ENCODE peak calls at places on chromosomes 5 and 9, in seven cellular contexts. A is LoVo; X is GM03348; T is stimulated activated CD4-positive, alpha-beta T cell treated with anti-CD3 and anti-CD28 coated beads, Interleukin-2, amount 100 ng/mL, for 48 hours; K is stomach; B is HCT116; J is activated T-cell treated with anti-CD3 and anti-CD28 coated beads for 1 hour. V is an unnamed sample.

GRCh38 chr9:114366334-114367128 is 21.3 kb downstream of the AKNA start:
- DNase-seq in A (no peak), X (peak; percentile 77), T (no peak), K (no peak), B (no peak), J (no peak), V (peak; percentile 60)

GRCh38 chr5:132592521-132592920 is 35.7 kb downstream of the RAD50 start:
- DNase-seq in A (no peak), X (no peak), T (no peak), K (no peak), B (no peak), J (no peak), V (no peak)

GRCh38 chr5:113514263-113514590 is 733 bp downstream of the YTHDC2 start:
- DNase-seq in A (peak; percentile 36), X (no peak), T (no peak), K (no peak), B (no peak), J (no peak), V (no peak)

GRCh38 chr9:137750563-137750962 is 127.0 kb upstream of the CACNA1B start:
- DNase-seq in A (no peak), X (no peak), T (no peak), K (no peak), B (no peak), J (no peak), V (no peak)

GRCh38 chr9:120625222-120625621 is 45.3 kb upstream of the CDK5RAP2 start:
- DNase-seq in A (no peak), X (no peak), T (no peak), K (no peak), B (no peak), J (no peak), V (no peak)

GRCh38 chr9:107020040-107020530 is 157.1 kb downstream of the ZNF462 start:
- DNase-seq in A (no peak), X (peak; percentile 85), T (no peak), K (no peak), B (no peak), J (no peak), V (no peak)

GRCh38 chr5:74673011-74673790 is 11.8 kb upstream of the HEXB start:
- DNase-seq in A (peak; percentile 43), X (peak; percentile 64), T (no peak), K (no peak), B (peak; percentile 24), J (no peak), V (no peak)

GRCh38 chr5:81513468-81513867 is 119.5 kb upstream of the ACOT12 start:
- DNase-seq in A (no peak), X (no peak), T (no peak), K (no peak), B (no peak), J (no peak), V (no peak)

GRCh38 chr5:58818515-58818914 is 235.6 kb downstream of the RAB3C start:
- DNase-seq in A (no peak), X (no peak), T (no peak), K (no peak), B (no peak), J (no peak), V (no peak)

GRCh38 chr5:141604318-141604717 is 14.5 kb downstream of the DIAPH1 start:
- DNase-seq in A (peak; percentile 93), X (peak; percentile 89), T (no peak), K (peak; percentile 34), B (peak; percentile 70), J (no peak), V (no peak)

GRCh38 chr5:140321796-140322195 is 18.9 kb upstream of the PFDN1 start:
- DNase-seq in A (no peak), X (no peak), T (no peak), K (no peak), B (no peak), J (no peak), V (no peak)

GRCh38 chr9:13568851-13569618 is 289.5 kb upstream of the MPDZ start:
- DNase-seq in A (no peak), X (peak; percentile 11), T (no peak), K (no peak), B (no peak), J (no peak), V (no peak)

GRCh38 chr5:169848271-169848670 is 132.0 kb downstream of the INSYN2B start:
- DNase-seq in A (no peak), X (no peak), T (no peak), K (no peak), B (no peak), J (no peak), V (no peak)

GRCh38 chr9:137320555-137321384 is 18.7 kb upstream of the NRARP start:
- DNase-seq in A (no peak), X (no peak), T (no peak), K (peak; percentile 23), B (no peak), J (no peak), V (no peak)

GRCh38 chr9:110047232-110047954 is 160.6 kb downstream of the C9orf152 start:
- DNase-seq in A (no peak), X (no peak), T (no peak), K (no peak), B (no peak), J (no peak), V (no peak)

GRCh38 chr5:152532714-152533113 is 127.6 kb upstream of the NMUR2 start:
- DNase-seq in A (peak; percentile 55), X (peak; percentile 60), T (no peak), K (no peak), B (peak; percentile 42), J (no peak), V (peak; percentile 13)

GRCh38 chr9:126721531-126722098 is 83.2 kb upstream of the ZBTB43 start:
- DNase-seq in A (no peak), X (no peak), T (no peak), K (no peak), B (no peak), J (no peak), V (no peak)

GRCh38 chr9:128946945-128947422 is 419 bp downstream of the DOLK start:
- DNase-seq in A (peak; percentile 7), X (no peak), T (peak; percentile 14), K (peak; percentile 33), B (no peak), J (no peak), V (no peak)

GRCh38 chr5:87074072-87074471 is 193.6 kb upstream of the RASA1 start:
- DNase-seq in A (no peak), X (no peak), T (no peak), K (no peak), B (no peak), J (no peak), V (no peak)

GRCh38 chr9:134867917-134868750 is 12.5 kb upstream of the FCN2 start:
- DNase-seq in A (no peak), X (no peak), T (no peak), K (no peak), B (no peak), J (no peak), V (no peak)

GRCh38 chr5:107376546-107377276 is 294.0 kb downstream of the EFNA5 start:
- DNase-seq in A (no peak), X (no peak), T (no peak), K (no peak), B (no peak), J (no peak), V (no peak)

GRCh38 chr5:80963966-80964481 is 3.9 kb downstream of the RASGRF2 start:
- DNase-seq in A (no peak), X (no peak), T (no peak), K (no peak), B (no peak), J (no peak), V (no peak)

GRCh38 chr9:95772320-95773060 is 103.0 kb upstream of the ERCC6L2 start:
- DNase-seq in A (peak; percentile 58), X (peak; percentile 77), T (no peak), K (no peak), B (no peak), J (no peak), V (no peak)

GRCh38 chr5:141560725-141561483 is 57.9 kb downstream of the DIAPH1 start:
- DNase-seq in A (peak; percentile 54), X (peak; percentile 88), T (no peak), K (peak; percentile 57), B (peak; percentile 59), J (no peak), V (no peak)

GRCh38 chr9:72442212-72442607 is 77.2 kb upstream of the ZFAND5 start:
- DNase-seq in A (peak; percentile 83), X (peak; percentile 82), T (no peak), K (no peak), B (peak; percentile 50), J (no peak), V (no peak)

GRCh38 chr9:9498846-9499245 is 1114.0 kb downstream of the PTPRD start:
- DNase-seq in A (no peak), X (no peak), T (no peak), K (no peak), B (no peak), J (no peak), V (no peak)

GRCh38 chr9:76136986-76137385 is 246.5 kb downstream of the PCSK5 start:
- DNase-seq in A (peak; percentile 44), X (peak; percentile 26), T (no peak), K (no peak), B (peak; percentile 24), J (no peak), V (no peak)

GRCh38 chr5:122775713-122776084 is 819 bp downstream of the SNX2 start:
- DNase-seq in A (peak; percentile 2), X (peak; percentile 11), T (no peak), K (no peak), B (no peak), J (no peak), V (no peak)

GRCh38 chr5:149635394-149635793 is 54.1 kb downstream of the ARHGEF37 start:
- DNase-seq in A (no peak), X (no peak), T (no peak), K (no peak), B (no peak), J (no peak), V (no peak)